ENCODE peak calls at places on chromosomes 3 and 15, in five cellular contexts. One of them, this sample, is unnamed.

GRCh38 chr3:10015476-10015904 is 10.7 kb upstream of the FANCD2 start:
- DNase-seq in heart right ventricle: peak
- DNase-seq in NCI-H1092 treated with DMSO at 0.1 percent for 48 hours: no peak
- DNase-seq in memory B cell: no peak
- DNase-seq in occipital lobe: peak
- DNase-seq in this sample: no peak

GRCh38 chr15:85379403-85380131 is 836 bp upstream of the AKAP13 start:
- DNase-seq in heart right ventricle: no peak
- DNase-seq in NCI-H1092 treated with DMSO at 0.1 percent for 48 hours: no peak
- DNase-seq in memory B cell: peak
- DNase-seq in occipital lobe: no peak
- DNase-seq in this sample: no peak

GRCh38 chr3:42498791-42499477 is 3.5 kb upstream of the VIPR1 start:
- DNase-seq in heart right ventricle: no peak
- DNase-seq in NCI-H1092 treated with DMSO at 0.1 percent for 48 hours: no peak
- DNase-seq in memory B cell: no peak
- DNase-seq in occipital lobe: peak
- DNase-seq in this sample: no peak

GRCh38 chr15:56653787-56654186 is 79.5 kb downstream of the ZNF280D start:
- DNase-seq in heart right ventricle: no peak
- DNase-seq in NCI-H1092 treated with DMSO at 0.1 percent for 48 hours: no peak
- DNase-seq in memory B cell: no peak
- DNase-seq in occipital lobe: no peak
- DNase-seq in this sample: no peak

GRCh38 chr3:89000886-89001285 is 106.5 kb upstream of the EPHA3 start:
- DNase-seq in heart right ventricle: no peak
- DNase-seq in NCI-H1092 treated with DMSO at 0.1 percent for 48 hours: no peak
- DNase-seq in memory B cell: no peak
- DNase-seq in occipital lobe: no peak
- DNase-seq in this sample: no peak

GRCh38 chr15:98805434-98806274 is 157.3 kb downstream of the IGF1R start:
- DNase-seq in heart right ventricle: no peak
- DNase-seq in NCI-H1092 treated with DMSO at 0.1 percent for 48 hours: no peak
- DNase-seq in memory B cell: no peak
- DNase-seq in occipital lobe: no peak
- DNase-seq in this sample: no peak

GRCh38 chr15:37099321-37100108 is 834 bp downstream of the MEIS2 start:
- DNase-seq in heart right ventricle: no peak
- DNase-seq in NCI-H1092 treated with DMSO at 0.1 percent for 48 hours: peak
- DNase-seq in memory B cell: no peak
- DNase-seq in occipital lobe: no peak
- DNase-seq in this sample: no peak

GRCh38 chr3:196754215-196754937 is 14.7 kb downstream of the PAK2 start:
- DNase-seq in heart right ventricle: no peak
- DNase-seq in NCI-H1092 treated with DMSO at 0.1 percent for 48 hours: no peak
- DNase-seq in memory B cell: no peak
- DNase-seq in occipital lobe: no peak
- DNase-seq in this sample: no peak

GRCh38 chr15:95948371-95948770 is 382.1 kb upstream of the NR2F2 start:
- DNase-seq in heart right ventricle: no peak
- DNase-seq in NCI-H1092 treated with DMSO at 0.1 percent for 48 hours: peak
- DNase-seq in memory B cell: no peak
- DNase-seq in occipital lobe: no peak
- DNase-seq in this sample: no peak

GRCh38 chr15:26029146-26029545 is 166.0 kb upstream of the ATP10A start:
- DNase-seq in heart right ventricle: no peak
- DNase-seq in NCI-H1092 treated with DMSO at 0.1 percent for 48 hours: no peak
- DNase-seq in memory B cell: no peak
- DNase-seq in occipital lobe: no peak
- DNase-seq in this sample: no peak

This sample was measured in left lung.